ENCODE peak calls at places on chromosomes 7 and 10, in five cellular contexts. F is AG04450; K is dorsolateral prefrontal cortex; D is CD8-positive, alpha-beta T cell; Y is brain microvascular endothelial cell. E is an unnamed sample.

GRCh38 chr7:87083865-87084519 is 24.5 kb upstream of the ELAPOR2 start:
- DNase-seq in Y (no peak), F (no peak), K (no peak), D (no peak), E (no peak)

GRCh38 chr7:23349484-23350157 is 50.5 kb downstream of the MALSU1 start:
- DNase-seq in Y (peak), K (no peak), F (no peak), D (no peak), E (peak)

GRCh38 chr7:134645935-134646334 is 718 bp upstream of the BPGM start:
- DNase-seq in F (no peak), D (peak), K (peak), Y (peak), E (no peak)

GRCh38 chr7:65812281-65812680 is 60.6 kb upstream of the VKORC1L1 start:
- DNase-seq in F (no peak), K (no peak), Y (peak), D (no peak), E (no peak)

GRCh38 chr7:111531993-111532392 is 30.3 kb downstream of the IMMP2L start:
- DNase-seq in F (no peak), K (no peak), D (no peak), Y (no peak), E (no peak)

GRCh38 chr10:35409094-35409582 is 72.8 kb downstream of the CCNY start:
- DNase-seq in K (peak), D (no peak), Y (peak), F (peak), E (peak)

GRCh38 chr7:25073451-25073850 is 51.6 kb downstream of the CYCS start:
- DNase-seq in F (peak), D (no peak), Y (peak), K (no peak), E (no peak)

GRCh38 chr10:20407421-20407820 is 489.7 kb downstream of the NEBL start:
- DNase-seq in D (no peak), F (no peak), Y (no peak), K (no peak), E (no peak)

GRCh38 chr10:34444223-34445183 is 370.6 kb downstream of the PARD3 start:
- DNase-seq in D (no peak), K (no peak), Y (no peak), F (no peak), E (no peak)

GRCh38 chr10:7788640-7789335 is 811 bp downstream of the ATP5F1C start:
- DNase-seq in Y (no peak), D (peak), K (no peak), F (no peak), E (peak)

GRCh38 chr7:40283391-40283790 is 148.6 kb downstream of the SUGCT start:
- DNase-seq in F (no peak), D (no peak), Y (no peak), K (no peak), E (no peak)

GRCh38 chr7:13988765-13989137 is 715 bp downstream of the ETV1 start:
- DNase-seq in D (no peak), K (no peak), Y (peak), F (no peak), E (no peak)

GRCh38 chr10:14660872-14661271 is 113.8 kb downstream of the FAM107B start:
- DNase-seq in Y (no peak), D (no peak), F (no peak), K (no peak), E (no peak)
- TF ChIP-seq CTCF in Y (no peak), D (no peak), F (no peak), K (no peak), E (no peak)

DNA sequence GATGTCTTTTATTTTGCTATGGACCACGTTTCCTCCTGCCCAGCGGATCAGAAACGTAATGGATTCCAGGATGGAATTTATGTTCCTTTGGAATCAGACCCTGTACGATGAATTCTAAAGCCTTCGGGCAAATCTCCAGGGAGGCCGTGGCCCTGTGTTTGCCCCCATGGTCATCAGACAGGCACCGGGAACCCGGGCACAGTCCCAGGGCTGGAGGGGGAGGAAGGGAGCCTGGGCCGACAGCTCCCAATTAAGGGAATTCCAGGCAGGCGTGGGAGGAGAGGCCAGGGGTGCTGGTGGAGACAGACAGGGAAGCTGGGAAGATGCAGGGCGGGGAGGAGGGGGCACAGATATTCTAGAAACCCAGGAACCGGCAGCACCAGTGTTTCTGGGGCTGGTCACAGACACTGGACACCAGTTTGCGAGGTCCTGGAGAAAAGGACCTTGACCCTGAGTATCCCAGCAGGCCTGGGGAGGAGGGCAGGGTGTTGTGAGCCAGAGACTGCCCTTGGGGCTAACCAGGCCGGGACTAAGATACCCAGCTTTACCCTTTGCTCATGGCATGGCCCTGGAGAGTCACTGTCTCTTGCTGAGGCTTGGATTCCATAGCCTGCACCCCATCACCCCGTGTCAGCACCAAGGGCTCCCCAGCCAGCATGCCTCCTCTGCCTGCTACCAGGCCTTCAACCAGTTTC is 124.2 kb downstream of the COL26A1 start:
- DNase-seq in D (no peak), F (no peak), Y (no peak), K (no peak), E (no peak)
- H3K27ac ChIP-seq in D (no peak), F (no peak), Y (no peak), K (no peak), E (no peak)

GRCh38 chr7:2109251-2109935 is 123.4 kb downstream of the MAD1L1 start:
- DNase-seq in D (no peak), K (no peak), F (no peak), Y (peak), E (no peak)
- TF ChIP-seq CTCF in D (no peak), K (no peak), F (no peak), Y (no peak), E (no peak)

DNA sequence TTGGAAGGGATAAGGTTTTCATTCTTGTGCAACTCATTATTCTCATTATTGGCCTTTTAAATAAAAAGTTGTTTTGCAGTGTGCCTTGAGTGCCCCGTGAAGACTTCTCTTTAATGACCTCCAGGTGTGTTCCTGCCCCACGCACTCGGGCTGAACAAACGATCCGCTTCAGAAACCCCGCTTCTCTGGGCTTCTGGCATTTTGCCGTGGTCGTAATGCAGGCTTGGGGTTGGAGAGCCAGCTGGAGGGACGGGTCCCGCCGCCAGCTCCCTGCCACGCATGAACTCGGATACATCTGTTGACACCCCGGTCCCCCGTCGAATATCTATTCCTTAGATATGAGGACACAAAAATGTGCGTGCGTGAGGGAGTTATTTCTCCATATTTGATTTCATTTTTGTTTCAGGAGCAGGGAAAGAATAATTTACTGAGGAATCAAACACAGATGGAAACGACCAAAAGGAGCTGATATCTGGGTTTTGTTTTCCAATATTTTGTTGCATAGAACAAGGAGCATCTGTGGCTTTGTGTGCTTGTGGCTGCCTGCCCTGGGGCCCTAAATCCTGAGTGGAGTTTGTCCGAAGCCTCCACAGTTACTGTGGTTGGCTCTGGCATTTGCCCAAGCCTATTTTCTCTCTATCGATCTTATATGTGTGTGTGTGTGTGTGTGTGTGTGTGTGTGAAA is 17.0 kb upstream of the TTYH3 start:
- DNase-seq in K (no peak), D (no peak), Y (no peak), F (no peak), E (no peak)
- H3K27ac ChIP-seq in K (peak), D (no peak), Y (no peak), F (peak), E (peak)

DNA sequence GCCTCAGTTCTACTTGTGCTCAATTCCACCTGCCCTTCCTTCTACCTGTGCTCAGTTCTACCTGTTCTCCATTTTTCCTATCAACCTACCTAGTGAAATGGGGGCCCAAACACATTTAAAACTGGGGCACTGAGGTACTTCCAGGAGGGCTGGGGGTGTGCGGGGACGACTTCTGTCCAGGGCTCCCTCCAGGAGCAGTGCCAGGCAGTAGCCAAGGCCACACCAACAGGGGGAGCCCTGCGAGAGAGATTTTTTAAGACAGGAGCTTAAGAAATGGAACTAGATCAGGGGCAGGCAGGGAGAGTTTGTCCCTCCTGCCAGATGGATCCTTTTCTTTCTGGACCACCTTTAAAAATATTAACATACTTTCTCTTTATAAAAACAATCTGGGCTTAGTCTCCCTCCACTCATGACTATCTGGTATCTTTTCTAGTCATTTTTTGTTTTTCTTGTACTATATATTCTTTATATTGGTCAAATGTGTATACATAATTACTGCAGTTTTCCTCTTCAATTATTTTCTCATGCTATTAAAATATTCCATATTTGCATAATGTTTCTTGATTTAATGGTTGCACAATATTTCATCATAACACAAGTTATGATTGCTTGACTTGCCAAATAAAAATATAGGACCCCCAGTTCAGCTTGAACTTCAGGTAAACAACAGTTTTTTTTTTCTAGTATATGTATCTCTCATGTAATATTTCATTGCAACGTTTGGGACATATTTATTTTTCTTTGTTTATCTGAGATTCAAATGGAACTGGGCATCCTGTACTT is 47.3 kb upstream of the INSYN2A start:
- DNase-seq in D (no peak), F (no peak), Y (peak), K (no peak), E (peak)
- TF ChIP-seq CTCF in D (no peak), F (peak), Y (peak), K (peak), E (peak)

GRCh38 chr10:104291439-104291951 is 22.5 kb downstream of the GSTO2 start:
- DNase-seq in D (peak), Y (peak), F (no peak), K (peak), E (peak)

GRCh38 chr10:104293781-104294321 is 24.9 kb downstream of the GSTO2 start:
- DNase-seq in F (no peak), D (no peak), K (no peak), Y (no peak), E (no peak)

GRCh38 chr10:104288355-104288754 is 19.4 kb downstream of the GSTO2 start:
- DNase-seq in D (no peak), K (no peak), Y (no peak), F (no peak), E (no peak)

GRCh38 chr10:104296687-104297436 is 27.9 kb downstream of the GSTO2 start:
- DNase-seq in D (no peak), K (no peak), Y (no peak), F (no peak), E (no peak)

GRCh38 chr10:104293021-104293420 is 24.0 kb downstream of the GSTO2 start:
- DNase-seq in K (no peak), F (no peak), Y (peak), D (no peak), E (peak)
- H3K27ac ChIP-seq in K (no peak), F (no peak), Y (peak), D (no peak), E (peak)